ENCODE peak calls at places on chromosomes 1 and 21, in six cellular contexts. D is germinal center; L is stimulated activated CD8-positive, alpha-beta memory T cell treated with anti-CD3 and anti-CD28 coated beads, Interleukin-7, amount 100 ng/mL, for 1 hour; Y is caudate nucleus; K is HT-29; P is AG09319. U is an unnamed sample.
A peak's percentile ranks its signal among the peaks of the same experiment; 100 is the strongest.

GRCh38 chr1:38741341-38741740 is 118.2 kb downstream of the RRAGC start:
- DNase-seq in K (no peak), D (no peak), Y (no peak), P (no peak), L (no peak), U (peak; percentile 87)

GRCh38 chr1:174713796-174714195 is 266.0 kb downstream of the GPR52 start:
- DNase-seq in Y (no peak), P (no peak), K (no peak), L (no peak), D (no peak), U (no peak)

GRCh38 chr1:37808369-37809319 is 636 bp upstream of the YRDC start:
- DNase-seq in K (peak; percentile 62), D (peak; percentile 64), L (no peak), P (peak; percentile 46), Y (peak; percentile 82), U (peak; percentile 71)

GRCh38 chr1:12180315-12180714 is 13.5 kb downstream of the TNFRSF1B start:
- DNase-seq in L (no peak), Y (peak; percentile 28), K (no peak), P (no peak), D (no peak), U (peak; percentile 58)

GRCh38 chr21:17527711-17528110 is 14.9 kb downstream of the CXADR start:
- DNase-seq in P (no peak), Y (no peak), K (no peak), D (no peak), L (no peak), U (no peak)

GRCh38 chr21:36079010-36079649 is 9.3 kb downstream of the CBR1 start:
- DNase-seq in D (no peak), Y (no peak), K (no peak), L (no peak), P (no peak), U (peak; percentile 11)

GRCh38 chr1:97017895-97018294 is 296.3 kb downstream of the PTBP2 start:
- DNase-seq in P (no peak), L (no peak), Y (no peak), D (no peak), K (peak; percentile 40), U (peak; percentile 54)

GRCh38 chr21:45176141-45176540 is 101.8 kb downstream of the ADARB1 start:
- DNase-seq in L (no peak), K (no peak), P (no peak), Y (no peak), D (no peak), U (no peak)

GRCh38 chr21:46154155-46154954 is 1.0 kb downstream of the FTCD start:
- DNase-seq in D (no peak), P (no peak), K (no peak), L (no peak), Y (no peak), U (no peak)

GRCh38 chr1:16618719-16619118 is 5.4 kb upstream of the NBPF1 start:
- DNase-seq in L (no peak), Y (no peak), P (no peak), D (no peak), K (no peak), U (no peak)

GRCh38 chr1:177088974-177089373 is 75.5 kb downstream of the ASTN1 start:
- DNase-seq in L (no peak), K (no peak), Y (no peak), P (no peak), D (no peak), U (no peak)

GRCh38 chr1:111604931-111605330 is 14.7 kb upstream of the RAP1A start:
- DNase-seq in D (no peak), Y (no peak), K (no peak), P (no peak), L (no peak), U (peak; percentile 69)

GRCh38 chr1:231407049-231407448 is 15.0 kb downstream of the EGLN1 start:
- DNase-seq in Y (no peak), K (no peak), D (no peak), L (no peak), P (no peak), U (no peak)